ENCODE peak calls at places on chromosomes 13 and 19, in seven cellular contexts. Y is WTC11, V is HCT116, F is A549, I is NB4, X is GM12878, P is SK-N-SH. G is an unnamed sample.

GRCh38 chr19:35216026-35216832 is 12.3 kb downstream of the FAM187B start:
- DNase-seq in V (no peak), I (no peak), P (no peak), F (no peak), X (no peak), Y (no peak), G (no peak)

GRCh38 chr13:78015782-78016181 is 97.2 kb upstream of the EDNRB start:
- DNase-seq in F (no peak), I (peak), P (no peak), X (no peak), Y (no peak), V (no peak), G (no peak)

GRCh38 chr13:105139380-105140285 is 1395.8 kb downstream of the EFNB2 start:
- DNase-seq in F (peak), Y (peak), I (peak), P (no peak), V (peak), X (peak), G (peak)

GRCh38 chr13:101626925-101627555 is 174.6 kb downstream of the ITGBL1 start:
- DNase-seq in X (peak), P (no peak), Y (no peak), I (peak), F (no peak), V (no peak), G (peak)

GRCh38 chr13:106287351-106287750 is 248.1 kb downstream of the EFNB2 start:
- DNase-seq in I (no peak), Y (no peak), F (no peak), X (no peak), V (no peak), P (no peak), G (no peak)

GRCh38 chr19:36009220-36009619 is 607 bp upstream of the SYNE4 start:
- DNase-seq in X (no peak), I (peak), F (peak), Y (peak), P (peak), V (no peak), G (peak)

GRCh38 chr19:1561236-1561842 is 6.8 kb downstream of the MEX3D start:
- DNase-seq in X (no peak), V (no peak), P (no peak), I (no peak), Y (no peak), F (no peak), G (no peak)

GRCh38 chr13:21901772-21902708 is 231.2 kb downstream of the FGF9 start:
- DNase-seq in P (no peak), V (no peak), I (no peak), Y (no peak), F (no peak), X (no peak), G (no peak)

GRCh38 chr19:3658823-3659745 is 32.5 kb upstream of the CACTIN start:
- DNase-seq in X (no peak), Y (no peak), F (no peak), V (no peak), P (no peak), I (no peak), G (no peak)

GRCh38 chr19:38654478-38655079 is 7.1 kb downstream of the ACTN4 start:
- DNase-seq in I (no peak), V (no peak), F (no peak), Y (no peak), P (no peak), X (no peak), G (peak)

GRCh38 chr13:80469841-80470378 is 129.0 kb upstream of the SPRY2 start:
- DNase-seq in F (peak), V (no peak), P (no peak), I (peak), Y (no peak), X (no peak), G (peak)

GRCh38 chr19:4103073-4103418 is 20.9 kb downstream of the MAP2K2 start:
- DNase-seq in Y (no peak), F (no peak), I (peak), P (no peak), V (no peak), X (no peak), G (no peak)

GRCh38 chr19:4157164-4157563 is 3.7 kb downstream of the CREB3L3 start:
- DNase-seq in P (peak), V (no peak), I (no peak), Y (no peak), X (no peak), F (no peak), G (no peak)

GRCh38 chr19:41887711-41888382 is 4.9 kb downstream of the ARHGEF1 start:
- DNase-seq in X (no peak), Y (peak), P (no peak), V (peak), I (peak), F (no peak), G (no peak)

GRCh38 chr19:46717716-46718143 is 816 bp upstream of the PRKD2 start:
- DNase-seq in V (no peak), P (no peak), I (peak), Y (no peak), F (no peak), X (no peak), G (no peak)

GRCh38 chr13:74215420-74215819 is 81.2 kb upstream of the KLF12 start:
- DNase-seq in V (no peak), I (no peak), F (no peak), Y (no peak), P (no peak), X (no peak), G (no peak)

GRCh38 chr13:52969373-52969772 is 59.2 kb upstream of the OLFM4 start:
- DNase-seq in V (no peak), Y (no peak), I (no peak), X (no peak), F (no peak), P (no peak), G (no peak)

GRCh38 chr13:44437356-44438233 is 64.0 kb downstream of the SERP2 start:
- DNase-seq in V (no peak), X (no peak), F (no peak), Y (no peak), P (no peak), I (peak), G (peak)

GRCh38 chr13:45417790-45418534 is at the start of gene SLC25A30:
- DNase-seq in P (peak), X (peak), V (peak), Y (peak), I (peak), F (peak), G (peak)

GRCh38 chr19:43639507-43640423 is at the start of gene CADM4:
- DNase-seq in I (peak), X (no peak), P (peak), V (no peak), Y (peak), F (no peak), G (no peak)

GRCh38 chr19:6707011-6707657 is 13.3 kb downstream of the C3 start:
- DNase-seq in P (no peak), V (no peak), I (no peak), F (no peak), Y (no peak), X (no peak), G (no peak)

GRCh38 chr19:13839193-13839937 is 37.6 kb upstream of the NANOS3 start:
- DNase-seq in V (no peak), Y (peak), P (peak), X (peak), I (peak), F (no peak), G (peak)

GRCh38 chr19:13803038-13803437 is 7.8 kb downstream of the ZSWIM4 start:
- DNase-seq in X (no peak), I (no peak), F (no peak), Y (no peak), V (no peak), P (no peak), G (no peak)

GRCh38 chr19:2477732-2478191 is 1.8 kb downstream of the GADD45B start:
- DNase-seq in V (no peak), I (peak), Y (no peak), X (no peak), P (no peak), F (no peak), G (peak)

GRCh38 chr19:9847087-9847671 is 12.1 kb downstream of the PIN1 start:
- DNase-seq in X (no peak), I (peak), F (peak), Y (peak), P (peak), V (peak), G (peak)

GRCh38 chr13:88014527-88014926 is 343.4 kb downstream of the SLITRK5 start:
- DNase-seq in F (no peak), P (no peak), I (peak), Y (no peak), X (no peak), V (no peak), G (no peak)

GRCh38 chr13:80604094-80604493 is 263.2 kb upstream of the SPRY2 start:
- DNase-seq in Y (no peak), F (no peak), I (no peak), X (no peak), V (no peak), P (no peak), G (no peak)

GRCh38 chr19:12975221-12975756 is 5.9 kb downstream of the DAND5 start:
- DNase-seq in Y (no peak), F (no peak), I (no peak), V (no peak), P (peak), X (no peak), G (no peak)

GRCh38 chr19:23817519-23817918 is 58.8 kb upstream of the ZNF681 start:
- DNase-seq in V (peak), P (peak), I (peak), Y (peak), X (no peak), F (no peak), G (no peak)
- TF ChIP-seq MAX in V (no peak), P (no peak), I (no peak), Y (no peak), X (no peak), F (no peak), G (no peak)

GRCh38 chr13:24865158-24865557 is 101.2 kb downstream of the RNF17 start:
- DNase-seq in Y (no peak), X (no peak), P (no peak), F (no peak), I (peak), V (no peak), G (no peak)
- TF ChIP-seq MAX in Y (no peak), X (no peak), P (no peak), F (no peak), I (no peak), V (no peak), G (no peak)

DNA sequence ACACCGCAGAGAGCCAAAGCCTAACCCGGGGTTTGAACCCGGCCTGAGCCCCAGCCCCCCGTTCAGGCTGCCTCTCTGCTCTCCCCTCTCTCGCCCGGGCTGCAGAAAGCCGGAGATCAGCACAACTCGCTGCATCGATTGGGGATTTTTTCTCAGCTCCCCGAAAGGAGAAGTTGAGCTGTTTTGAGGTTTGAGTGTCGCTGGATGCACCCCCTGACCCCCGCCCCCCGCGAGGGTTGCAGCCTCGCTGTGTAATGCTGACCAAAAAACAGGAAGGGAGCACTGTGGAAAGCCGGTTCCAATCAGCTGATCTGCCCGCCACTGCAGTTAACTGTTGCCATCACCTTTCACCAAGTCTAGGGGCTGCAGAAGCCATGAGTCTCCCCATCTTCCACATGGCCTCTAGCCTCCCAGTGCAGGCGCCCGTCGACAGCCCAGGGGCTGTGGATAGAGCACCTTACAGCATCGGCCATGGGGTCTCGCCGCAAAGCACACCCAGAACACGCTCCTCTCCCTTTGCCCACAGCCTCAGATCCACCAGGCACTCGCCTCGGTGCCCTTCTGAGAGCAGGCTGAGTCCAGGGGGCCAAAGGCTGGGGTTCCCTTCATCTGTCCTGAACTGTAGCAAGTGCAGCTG is 34.5 kb downstream of the MYO9B start:
- DNase-seq in X (peak), P (no peak), I (peak), Y (no peak), V (no peak), F (no peak), G (no peak)
- TF ChIP-seq MAX in X (no peak), P (no peak), I (peak), Y (no peak), V (no peak), F (no peak), G (no peak)

DNA sequence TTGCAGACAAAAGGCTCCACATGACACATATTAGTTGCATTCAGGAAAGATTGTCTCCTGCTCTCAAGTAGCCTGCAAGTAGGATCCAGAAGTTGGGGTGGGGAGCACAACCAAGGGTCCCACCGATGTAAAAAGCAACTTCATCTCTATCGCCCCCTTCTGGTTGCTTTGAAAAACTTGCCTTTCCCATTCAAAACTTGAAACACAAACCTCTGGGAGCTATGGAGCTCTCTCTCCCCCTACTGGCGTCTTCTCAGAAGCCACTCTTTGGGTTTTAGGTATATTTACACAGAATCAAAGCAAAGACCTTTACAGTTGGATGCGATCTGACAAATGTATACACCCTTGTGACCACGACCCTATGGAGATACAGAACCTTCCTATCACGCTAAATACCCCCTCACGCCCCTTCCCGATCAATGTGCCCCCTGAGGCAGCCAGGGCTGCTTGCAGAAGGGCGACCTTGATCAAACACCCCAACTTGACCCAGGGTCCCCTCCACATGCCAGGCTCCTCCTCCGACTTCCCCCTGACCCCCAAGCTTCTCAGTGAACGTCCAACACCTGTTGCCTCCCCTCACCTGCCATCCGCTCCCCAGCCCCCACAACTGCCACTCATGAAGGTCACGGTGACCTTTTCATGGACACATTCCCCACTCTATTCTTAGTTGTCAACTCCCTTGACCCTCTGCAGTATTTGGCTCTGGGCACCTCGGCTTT is 10.1 kb downstream of the NOSIP start:
- DNase-seq in F (peak), X (no peak), I (peak), Y (peak), P (peak), V (peak), G (peak)
- TF ChIP-seq MAX in F (no peak), X (no peak), I (no peak), Y (no peak), P (no peak), V (no peak), G (no peak)

GRCh38 chr13:48542581-48543341 is 9.9 kb upstream of the RCBTB2 start:
- DNase-seq in X (no peak), V (no peak), P (no peak), F (no peak), Y (peak), I (peak), G (peak)
- TF ChIP-seq MAX in X (no peak), V (no peak), P (no peak), F (no peak), Y (no peak), I (no peak), G (no peak)

GRCh38 chr13:113740286-113740556 is 18.8 kb upstream of the TMEM255B start:
- DNase-seq in X (no peak), F (no peak), Y (no peak), I (no peak), V (no peak), P (no peak), G (no peak)
- TF ChIP-seq MAX in X (no peak), F (no peak), Y (no peak), I (no peak), V (no peak), P (no peak), G (no peak)

G was measured in endothelial cell of umbilical vein.